ENCODE peak calls at places on chromosomes 4 and X, in ten cellular contexts. H, E, L, Z, V, J, C, F, I and Y are unnamed samples.

GRCh38 chr4:186297013-186297645 is 31.1 kb downstream of the F11 start:
- DNase-seq in H (no peak), E (no peak), L (peak; percentile 32), Z (no peak), V (peak; percentile 46), J (peak; percentile 73), C (no peak), F (peak; percentile 72), I (peak; percentile 81), Y (no peak)

GRCh38 chr4:167399201-167399600 is 164.9 kb upstream of the SPOCK3 start:
- DNase-seq in H (no peak), E (no peak), L (no peak), Z (no peak), V (no peak), J (no peak), C (no peak), F (no peak), I (no peak), Y (no peak)

GRCh38 chr4:159360549-159360948 is 257.7 kb downstream of the RAPGEF2 start:
- DNase-seq in H (no peak), E (no peak), L (no peak), Z (no peak), V (no peak), J (no peak), C (no peak), F (peak; percentile 90), I (peak; percentile 89), Y (no peak)

GRCh38 chrX:43835557-43835956 is 46.7 kb downstream of the MAOB start:
- DNase-seq in H (no peak), E (no peak), L (no peak), Z (no peak), V (no peak), J (no peak), C (no peak), F (no peak), I (no peak), Y (no peak)

GRCh38 chr4:168560835-168561210 is 64.0 kb downstream of the PALLD start:
- DNase-seq in H (no peak), E (no peak), L (no peak), Z (no peak), V (no peak), J (no peak), C (no peak), F (no peak), I (no peak), Y (no peak)

GRCh38 chr4:99710681-99711345 is 53.2 kb upstream of the C4orf54 start:
- DNase-seq in H (no peak), E (no peak), L (no peak), Z (no peak), V (no peak), J (no peak), C (no peak), F (peak; percentile 47), I (peak; percentile 31), Y (no peak)

GRCh38 chr4:82217986-82218715 is 155.6 kb downstream of the HNRNPD start:
- DNase-seq in H (no peak), E (no peak), L (no peak), Z (no peak), V (peak; percentile 16), J (no peak), C (no peak), F (no peak), I (no peak), Y (no peak)

GRCh38 chrX:50988649-50989048 is 78.1 kb downstream of the BMP15 start:
- DNase-seq in H (no peak), E (no peak), L (no peak), Z (peak; percentile 11), V (peak; percentile 11), J (peak; percentile 29), C (no peak), F (peak; percentile 13), I (peak; percentile 21), Y (peak; percentile 23)

GRCh38 chr4:141350122-141350904 is 129.6 kb downstream of the ZNF330 start:
- DNase-seq in H (peak; percentile 45), E (no peak), L (no peak), Z (peak; percentile 89), V (no peak), J (no peak), C (peak; percentile 13), F (peak; percentile 95), I (peak; percentile 94), Y (no peak)

GRCh38 chr4:57220172-57220571 is 110.0 kb upstream of the IGFBP7 start:
- DNase-seq in H (no peak), E (no peak), L (no peak), Z (no peak), V (no peak), J (no peak), C (no peak), F (no peak), I (no peak), Y (no peak)
- H3K4me3 ChIP-seq in H (no peak overlapping the region), E (no peak overlapping the region), L (no peak overlapping the region), Z (no peak overlapping the region), V (no peak overlapping the region), J (no peak overlapping the region), C (no peak overlapping the region), F (no peak overlapping the region), I (no peak overlapping the region), Y (no peak overlapping the region)

GRCh38 chr4:96036781-96037180 is 196.9 kb downstream of the PDHA2 start:
- DNase-seq in H (no peak), E (no peak), L (no peak), Z (no peak), V (no peak), J (no peak), C (no peak), F (no peak), I (no peak), Y (no peak)

GRCh38 chr4:96035727-96036126 is 195.8 kb downstream of the PDHA2 start:
- DNase-seq in H (no peak), E (no peak), L (no peak), Z (no peak), V (peak; percentile 27), J (no peak), C (no peak), F (peak; percentile 15), I (peak; percentile 18), Y (no peak)

GRCh38 chr4:96037705-96038104 is 197.8 kb downstream of the PDHA2 start:
- DNase-seq in H (no peak), E (no peak), L (no peak), Z (no peak), V (no peak), J (no peak), C (no peak), F (no peak), I (no peak), Y (no peak)
- H3K4me3 ChIP-seq in H (no peak overlapping the region), E (no peak overlapping the region), L (no peak overlapping the region), Z (no peak overlapping the region), V (no peak overlapping the region), J (no peak overlapping the region), C (no peak overlapping the region), F (no peak overlapping the region), I (no peak overlapping the region), Y (no peak overlapping the region)

DNA sequence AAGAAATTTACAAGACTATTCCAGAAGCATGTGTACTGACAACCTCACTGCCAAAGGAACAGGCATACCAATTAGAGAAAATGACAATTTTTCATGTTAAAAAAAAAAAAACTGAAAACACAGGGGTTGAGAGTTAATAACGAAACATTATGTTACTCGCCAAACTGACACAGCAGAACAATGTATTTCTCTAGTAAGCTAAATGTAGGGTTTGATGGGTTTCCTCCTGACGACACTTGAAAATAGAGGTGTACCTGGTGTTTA is 643 bp upstream of the USO1 start:
- DNase-seq in H (no peak), E (no peak), L (no peak), Z (no peak), V (no peak), J (no peak), C (no peak), F (no peak), I (no peak), Y (no peak)
- H3K4me3 ChIP-seq in H (peak overlapping the region; percentile 75), E (peak overlapping the region; percentile 77), L (peak overlapping the region; percentile 87), Z (no peak overlapping the region), V (peak overlapping the region; percentile 82), J (peak overlapping the region; percentile 94), C (peak overlapping the region; percentile 93), F (peak overlapping the region; percentile 68), I (peak overlapping the region; percentile 73), Y (peak overlapping the region; percentile 28)

GRCh38 chr4:108110450-108110849 is 58.3 kb downstream of the LEF1 start:
- DNase-seq in H (no peak), E (no peak), L (no peak), Z (no peak), V (no peak), J (no peak), C (no peak), F (no peak), I (no peak), Y (no peak)
- H3K4me3 ChIP-seq in H (no peak overlapping the region), E (no peak overlapping the region), L (no peak overlapping the region), Z (no peak overlapping the region), V (no peak overlapping the region), J (no peak overlapping the region), C (no peak overlapping the region), F (no peak overlapping the region), I (no peak overlapping the region), Y (no peak overlapping the region)

GRCh38 chr4:6221851-6222760 is 21.8 kb upstream of the JAKMIP1 start:
- DNase-seq in H (peak; percentile 50), E (peak; percentile 55), L (no peak), Z (peak; percentile 72), V (no peak), J (peak; percentile 97), C (no peak), F (peak; percentile 7), I (no peak), Y (no peak)

GRCh38 chr4:6224725-6225124 is 24.4 kb upstream of the JAKMIP1 start:
- DNase-seq in H (no peak), E (no peak), L (no peak), Z (peak; percentile 8), V (no peak), J (no peak), C (no peak), F (no peak), I (no peak), Y (no peak)

GRCh38 chr4:6222761-6223292 is 22.5 kb upstream of the JAKMIP1 start:
- DNase-seq in H (peak; percentile 20), E (no peak), L (no peak), Z (peak; percentile 42), V (no peak), J (peak; percentile 77), C (no peak), F (no peak), I (no peak), Y (no peak)

GRCh38 chr4:6217716-6218381 is 17.5 kb upstream of the JAKMIP1 start:
- DNase-seq in H (no peak), E (no peak), L (no peak), Z (no peak), V (peak; percentile 42), J (no peak), C (no peak), F (no peak), I (no peak), Y (no peak)

GRCh38 chr4:6221296-6221850 is 21.0 kb upstream of the JAKMIP1 start:
- DNase-seq in H (peak; percentile 13), E (no peak), L (no peak), Z (no peak), V (no peak), J (no peak), C (no peak), F (no peak), I (no peak), Y (no peak)
- H3K4me3 ChIP-seq in H (peak overlapping the region; percentile 43), E (no peak overlapping the region), L (no peak overlapping the region), Z (no peak overlapping the region), V (no peak overlapping the region), J (no peak overlapping the region), C (peak overlapping the region; percentile 11), F (no peak overlapping the region), I (no peak overlapping the region), Y (peak overlapping the region; percentile 41)

GRCh38 chrX:46757052-46757451 is 1.9 kb downstream of the SLC9A7 start:
- DNase-seq in H (no peak), E (no peak), L (no peak), Z (no peak), V (no peak), J (no peak), C (no peak), F (no peak), I (no peak), Y (no peak)
- H3K4me3 ChIP-seq in H (peak overlapping the region; percentile 67), E (no peak overlapping the region), L (peak overlapping the region; percentile 80), Z (no peak overlapping the region), V (no peak overlapping the region), J (peak overlapping the region; percentile 28), C (no peak overlapping the region), F (no peak overlapping the region), I (no peak overlapping the region), Y (no peak overlapping the region)